ENCODE peak calls at places on chromosomes 5 and 9, in ten cellular contexts. One of them, this sample, is unnamed.
A peak's percentile ranks its signal among the peaks of the same experiment; 100 is the strongest.

GRCh38 chr5:174294891-174295620 is 249.6 kb downstream of the NSG2 start:
- DNase-seq in cardiac fibroblast: no peak
- DNase-seq in stimulated activated CD4-positive, alpha-beta T cell treated with anti-CD3 and anti-CD28 coated beads, Interleukin-1b, Interleukin-23, amount 100 ng/mL, for 1 hour: no peak
- DNase-seq in mesendoderm: no peak
- DNase-seq in NCI-H1694 treated with DMSO at 0.1 percent for 48 hours: no peak
- DNase-seq in lung microvascular endothelial cell: no peak
- DNase-seq in heart right ventricle: no peak
- DNase-seq in GM03348: no peak
- DNase-seq in H9: peak; percentile 5
- DNase-seq in MCF 10A: no peak
- DNase-seq in this sample: no peak

GRCh38 chr5:130479045-130479804 is 575.0 kb downstream of the CHSY3 start:
- DNase-seq in heart right ventricle: no peak
- DNase-seq in NCI-H1694 treated with DMSO at 0.1 percent for 48 hours: no peak
- DNase-seq in MCF 10A: no peak
- DNase-seq in H9: no peak
- DNase-seq in cardiac fibroblast: no peak
- DNase-seq in lung microvascular endothelial cell: no peak
- DNase-seq in mesendoderm: peak; percentile 14
- DNase-seq in stimulated activated CD4-positive, alpha-beta T cell treated with anti-CD3 and anti-CD28 coated beads, Interleukin-1b, Interleukin-23, amount 100 ng/mL, for 1 hour: no peak
- DNase-seq in GM03348: no peak
- DNase-seq in this sample: no peak

GRCh38 chr5:29995154-29995553 is 1198.3 kb upstream of the CDH6 start:
- DNase-seq in NCI-H1694 treated with DMSO at 0.1 percent for 48 hours: no peak
- DNase-seq in H9: no peak
- DNase-seq in cardiac fibroblast: no peak
- DNase-seq in stimulated activated CD4-positive, alpha-beta T cell treated with anti-CD3 and anti-CD28 coated beads, Interleukin-1b, Interleukin-23, amount 100 ng/mL, for 1 hour: no peak
- DNase-seq in mesendoderm: no peak
- DNase-seq in heart right ventricle: no peak
- DNase-seq in lung microvascular endothelial cell: no peak
- DNase-seq in GM03348: no peak
- DNase-seq in MCF 10A: no peak
- DNase-seq in this sample: no peak

GRCh38 chr5:366541-367357 is 45.2 kb downstream of the AHRR start:
- DNase-seq in lung microvascular endothelial cell: no peak
- DNase-seq in H9: no peak
- DNase-seq in MCF 10A: no peak
- DNase-seq in mesendoderm: no peak
- DNase-seq in stimulated activated CD4-positive, alpha-beta T cell treated with anti-CD3 and anti-CD28 coated beads, Interleukin-1b, Interleukin-23, amount 100 ng/mL, for 1 hour: no peak
- DNase-seq in cardiac fibroblast: no peak
- DNase-seq in GM03348: no peak
- DNase-seq in heart right ventricle: no peak
- DNase-seq in NCI-H1694 treated with DMSO at 0.1 percent for 48 hours: no peak
- DNase-seq in this sample: no peak

GRCh38 chr5:108125771-108126511 is 256.0 kb downstream of the FBXL17 start:
- DNase-seq in heart right ventricle: no peak
- DNase-seq in NCI-H1694 treated with DMSO at 0.1 percent for 48 hours: no peak
- DNase-seq in cardiac fibroblast: no peak
- DNase-seq in H9: no peak
- DNase-seq in stimulated activated CD4-positive, alpha-beta T cell treated with anti-CD3 and anti-CD28 coated beads, Interleukin-1b, Interleukin-23, amount 100 ng/mL, for 1 hour: no peak
- DNase-seq in GM03348: no peak
- DNase-seq in mesendoderm: no peak
- DNase-seq in MCF 10A: no peak
- DNase-seq in lung microvascular endothelial cell: no peak
- DNase-seq in this sample: no peak

GRCh38 chr5:141865406-141865805 is 12.8 kb downstream of the PCDH1 start:
- DNase-seq in GM03348: no peak
- DNase-seq in lung microvascular endothelial cell: no peak
- DNase-seq in MCF 10A: no peak
- DNase-seq in NCI-H1694 treated with DMSO at 0.1 percent for 48 hours: no peak
- DNase-seq in cardiac fibroblast: no peak
- DNase-seq in H9: no peak
- DNase-seq in mesendoderm: no peak
- DNase-seq in heart right ventricle: no peak
- DNase-seq in stimulated activated CD4-positive, alpha-beta T cell treated with anti-CD3 and anti-CD28 coated beads, Interleukin-1b, Interleukin-23, amount 100 ng/mL, for 1 hour: no peak
- DNase-seq in this sample: no peak

GRCh38 chr5:16894236-16895057 is 41.6 kb downstream of the MYO10 start:
- DNase-seq in stimulated activated CD4-positive, alpha-beta T cell treated with anti-CD3 and anti-CD28 coated beads, Interleukin-1b, Interleukin-23, amount 100 ng/mL, for 1 hour: no peak
- DNase-seq in lung microvascular endothelial cell: peak; percentile 83
- DNase-seq in mesendoderm: peak; percentile 82
- DNase-seq in GM03348: peak; percentile 39
- DNase-seq in H9: no peak
- DNase-seq in NCI-H1694 treated with DMSO at 0.1 percent for 48 hours: no peak
- DNase-seq in heart right ventricle: no peak
- DNase-seq in MCF 10A: peak; percentile 96
- DNase-seq in cardiac fibroblast: peak; percentile 66
- DNase-seq in this sample: no peak

GRCh38 chr9:134377976-134378375 is 51.7 kb downstream of the RXRA start:
- DNase-seq in mesendoderm: no peak
- DNase-seq in NCI-H1694 treated with DMSO at 0.1 percent for 48 hours: no peak
- DNase-seq in heart right ventricle: peak; percentile 76
- DNase-seq in stimulated activated CD4-positive, alpha-beta T cell treated with anti-CD3 and anti-CD28 coated beads, Interleukin-1b, Interleukin-23, amount 100 ng/mL, for 1 hour: no peak
- DNase-seq in cardiac fibroblast: no peak
- DNase-seq in GM03348: no peak
- DNase-seq in MCF 10A: peak; percentile 81
- DNase-seq in H9: no peak
- DNase-seq in lung microvascular endothelial cell: no peak
- DNase-seq in this sample: no peak

GRCh38 chr5:170034231-170034630 is 53.9 kb upstream of the INSYN2B start:
- DNase-seq in cardiac fibroblast: no peak
- DNase-seq in mesendoderm: no peak
- DNase-seq in heart right ventricle: no peak
- DNase-seq in NCI-H1694 treated with DMSO at 0.1 percent for 48 hours: no peak
- DNase-seq in GM03348: no peak
- DNase-seq in lung microvascular endothelial cell: no peak
- DNase-seq in MCF 10A: no peak
- DNase-seq in stimulated activated CD4-positive, alpha-beta T cell treated with anti-CD3 and anti-CD28 coated beads, Interleukin-1b, Interleukin-23, amount 100 ng/mL, for 1 hour: no peak
- DNase-seq in H9: no peak
- DNase-seq in this sample: no peak

GRCh38 chr5:61675015-61675692 is 343.1 kb downstream of the ZSWIM6 start:
- DNase-seq in H9: peak; percentile 44
- DNase-seq in GM03348: no peak
- DNase-seq in NCI-H1694 treated with DMSO at 0.1 percent for 48 hours: no peak
- DNase-seq in cardiac fibroblast: no peak
- DNase-seq in mesendoderm: peak; percentile 50
- DNase-seq in lung microvascular endothelial cell: no peak
- DNase-seq in heart right ventricle: no peak
- DNase-seq in stimulated activated CD4-positive, alpha-beta T cell treated with anti-CD3 and anti-CD28 coated beads, Interleukin-1b, Interleukin-23, amount 100 ng/mL, for 1 hour: no peak
- DNase-seq in MCF 10A: no peak
- DNase-seq in this sample: no peak

GRCh38 chr9:78707481-78707977 is 410.6 kb downstream of the PSAT1 start:
- DNase-seq in cardiac fibroblast: peak; percentile 71
- DNase-seq in stimulated activated CD4-positive, alpha-beta T cell treated with anti-CD3 and anti-CD28 coated beads, Interleukin-1b, Interleukin-23, amount 100 ng/mL, for 1 hour: no peak
- DNase-seq in heart right ventricle: no peak
- DNase-seq in lung microvascular endothelial cell: no peak
- DNase-seq in NCI-H1694 treated with DMSO at 0.1 percent for 48 hours: no peak
- DNase-seq in H9: no peak
- DNase-seq in mesendoderm: no peak
- DNase-seq in MCF 10A: no peak
- DNase-seq in GM03348: peak; percentile 51
- DNase-seq in this sample: no peak

GRCh38 chr5:149796025-149796424 is 65.9 kb downstream of the PPARGC1B start:
- DNase-seq in cardiac fibroblast: no peak
- DNase-seq in MCF 10A: no peak
- DNase-seq in lung microvascular endothelial cell: no peak
- DNase-seq in NCI-H1694 treated with DMSO at 0.1 percent for 48 hours: no peak
- DNase-seq in heart right ventricle: no peak
- DNase-seq in GM03348: no peak
- DNase-seq in stimulated activated CD4-positive, alpha-beta T cell treated with anti-CD3 and anti-CD28 coated beads, Interleukin-1b, Interleukin-23, amount 100 ng/mL, for 1 hour: no peak
- DNase-seq in H9: no peak
- DNase-seq in mesendoderm: no peak
- DNase-seq in this sample: no peak

GRCh38 chr9:129650680-129651235 is 8.8 kb upstream of the ASB6 start:
- DNase-seq in cardiac fibroblast: peak; percentile 27
- DNase-seq in NCI-H1694 treated with DMSO at 0.1 percent for 48 hours: no peak
- DNase-seq in mesendoderm: no peak
- DNase-seq in GM03348: no peak
- DNase-seq in H9: no peak
- DNase-seq in stimulated activated CD4-positive, alpha-beta T cell treated with anti-CD3 and anti-CD28 coated beads, Interleukin-1b, Interleukin-23, amount 100 ng/mL, for 1 hour: no peak
- DNase-seq in lung microvascular endothelial cell: no peak
- DNase-seq in MCF 10A: no peak
- DNase-seq in heart right ventricle: no peak
- DNase-seq in this sample: no peak

GRCh38 chr9:98916660-98917059 is 27.0 kb upstream of the COL15A1 start:
- DNase-seq in NCI-H1694 treated with DMSO at 0.1 percent for 48 hours: no peak
- DNase-seq in lung microvascular endothelial cell: no peak
- DNase-seq in mesendoderm: peak; percentile 83
- DNase-seq in H9: peak; percentile 89
- DNase-seq in heart right ventricle: peak; percentile 59
- DNase-seq in cardiac fibroblast: no peak
- DNase-seq in stimulated activated CD4-positive, alpha-beta T cell treated with anti-CD3 and anti-CD28 coated beads, Interleukin-1b, Interleukin-23, amount 100 ng/mL, for 1 hour: no peak
- DNase-seq in GM03348: no peak
- DNase-seq in MCF 10A: no peak
- DNase-seq in this sample: no peak

GRCh38 chr5:140348104-140348503 is 1.7 kb upstream of the HBEGF start:
- DNase-seq in H9: no peak
- DNase-seq in heart right ventricle: no peak
- DNase-seq in NCI-H1694 treated with DMSO at 0.1 percent for 48 hours: no peak
- DNase-seq in mesendoderm: no peak
- DNase-seq in lung microvascular endothelial cell: no peak
- DNase-seq in cardiac fibroblast: no peak
- DNase-seq in MCF 10A: peak; percentile 94
- DNase-seq in GM03348: no peak
- DNase-seq in stimulated activated CD4-positive, alpha-beta T cell treated with anti-CD3 and anti-CD28 coated beads, Interleukin-1b, Interleukin-23, amount 100 ng/mL, for 1 hour: no peak
- DNase-seq in this sample: no peak

GRCh38 chr9:129163753-129164152 is 14.3 kb downstream of the IER5L start:
- DNase-seq in NCI-H1694 treated with DMSO at 0.1 percent for 48 hours: no peak
- DNase-seq in H9: no peak
- DNase-seq in GM03348: no peak
- DNase-seq in stimulated activated CD4-positive, alpha-beta T cell treated with anti-CD3 and anti-CD28 coated beads, Interleukin-1b, Interleukin-23, amount 100 ng/mL, for 1 hour: no peak
- DNase-seq in cardiac fibroblast: no peak
- DNase-seq in MCF 10A: no peak
- DNase-seq in lung microvascular endothelial cell: no peak
- DNase-seq in mesendoderm: no peak
- DNase-seq in heart right ventricle: no peak
- DNase-seq in this sample: no peak

GRCh38 chr5:96209829-96210228 is 223.2 kb downstream of the PCSK1 start:
- DNase-seq in GM03348: peak; percentile 30
- DNase-seq in H9: no peak
- DNase-seq in NCI-H1694 treated with DMSO at 0.1 percent for 48 hours: no peak
- DNase-seq in heart right ventricle: no peak
- DNase-seq in mesendoderm: no peak
- DNase-seq in stimulated activated CD4-positive, alpha-beta T cell treated with anti-CD3 and anti-CD28 coated beads, Interleukin-1b, Interleukin-23, amount 100 ng/mL, for 1 hour: no peak
- DNase-seq in cardiac fibroblast: peak; percentile 93
- DNase-seq in MCF 10A: peak; percentile 44
- DNase-seq in lung microvascular endothelial cell: no peak
- DNase-seq in this sample: no peak

GRCh38 chr5:150341331-150341730 is 16.2 kb upstream of the TCOF1 start:
- DNase-seq in MCF 10A: no peak
- DNase-seq in NCI-H1694 treated with DMSO at 0.1 percent for 48 hours: no peak
- DNase-seq in cardiac fibroblast: no peak
- DNase-seq in stimulated activated CD4-positive, alpha-beta T cell treated with anti-CD3 and anti-CD28 coated beads, Interleukin-1b, Interleukin-23, amount 100 ng/mL, for 1 hour: no peak
- DNase-seq in H9: no peak
- DNase-seq in lung microvascular endothelial cell: no peak
- DNase-seq in mesendoderm: no peak
- DNase-seq in GM03348: no peak
- DNase-seq in heart right ventricle: no peak
- DNase-seq in this sample: no peak

GRCh38 chr9:36486933-36487481 is 85.7 kb upstream of the MELK start:
- DNase-seq in heart right ventricle: peak; percentile 58
- DNase-seq in NCI-H1694 treated with DMSO at 0.1 percent for 48 hours: no peak
- DNase-seq in mesendoderm: peak; percentile 81
- DNase-seq in GM03348: peak; percentile 72
- DNase-seq in lung microvascular endothelial cell: peak; percentile 54
- DNase-seq in stimulated activated CD4-positive, alpha-beta T cell treated with anti-CD3 and anti-CD28 coated beads, Interleukin-1b, Interleukin-23, amount 100 ng/mL, for 1 hour: peak; percentile 9
- DNase-seq in H9: peak; percentile 39
- DNase-seq in MCF 10A: peak; percentile 18
- DNase-seq in cardiac fibroblast: peak; percentile 16
- DNase-seq in this sample: no peak

GRCh38 chr9:95004452-95005275 is 278.2 kb downstream of the AOPEP start:
- DNase-seq in mesendoderm: peak; percentile 29
- DNase-seq in GM03348: peak; percentile 86
- DNase-seq in stimulated activated CD4-positive, alpha-beta T cell treated with anti-CD3 and anti-CD28 coated beads, Interleukin-1b, Interleukin-23, amount 100 ng/mL, for 1 hour: no peak
- DNase-seq in H9: no peak
- DNase-seq in lung microvascular endothelial cell: peak; percentile 79
- DNase-seq in heart right ventricle: peak; percentile 67
- DNase-seq in NCI-H1694 treated with DMSO at 0.1 percent for 48 hours: no peak
- DNase-seq in cardiac fibroblast: no peak
- DNase-seq in MCF 10A: peak; percentile 51
- DNase-seq in this sample: no peak

GRCh38 chr5:27124590-27124989 is 86.2 kb upstream of the CDH9 start:
- DNase-seq in GM03348: peak; percentile 12
- DNase-seq in heart right ventricle: no peak
- DNase-seq in NCI-H1694 treated with DMSO at 0.1 percent for 48 hours: peak; percentile 33
- DNase-seq in cardiac fibroblast: peak; percentile 49
- DNase-seq in H9: no peak
- DNase-seq in MCF 10A: peak; percentile 45
- DNase-seq in mesendoderm: peak; percentile 51
- DNase-seq in stimulated activated CD4-positive, alpha-beta T cell treated with anti-CD3 and anti-CD28 coated beads, Interleukin-1b, Interleukin-23, amount 100 ng/mL, for 1 hour: no peak
- DNase-seq in lung microvascular endothelial cell: no peak
- DNase-seq in this sample: no peak

GRCh38 chr5:96876292-96876850 is at the start of gene ERAP2:
- DNase-seq in mesendoderm: peak; percentile 41
- DNase-seq in heart right ventricle: no peak
- DNase-seq in cardiac fibroblast: peak; percentile 71
- DNase-seq in MCF 10A: peak; percentile 50
- DNase-seq in stimulated activated CD4-positive, alpha-beta T cell treated with anti-CD3 and anti-CD28 coated beads, Interleukin-1b, Interleukin-23, amount 100 ng/mL, for 1 hour: no peak
- DNase-seq in lung microvascular endothelial cell: peak; percentile 74
- DNase-seq in H9: no peak
- DNase-seq in GM03348: peak; percentile 39
- DNase-seq in NCI-H1694 treated with DMSO at 0.1 percent for 48 hours: no peak
- DNase-seq in this sample: no peak

GRCh38 chr5:17203329-17204132 is 13.9 kb upstream of the BASP1 start:
- DNase-seq in stimulated activated CD4-positive, alpha-beta T cell treated with anti-CD3 and anti-CD28 coated beads, Interleukin-1b, Interleukin-23, amount 100 ng/mL, for 1 hour: no peak
- DNase-seq in NCI-H1694 treated with DMSO at 0.1 percent for 48 hours: peak; percentile 69
- DNase-seq in GM03348: peak; percentile 85
- DNase-seq in lung microvascular endothelial cell: peak; percentile 79
- DNase-seq in cardiac fibroblast: peak; percentile 89
- DNase-seq in H9: peak; percentile 40
- DNase-seq in MCF 10A: peak; percentile 77
- DNase-seq in mesendoderm: peak; percentile 65
- DNase-seq in heart right ventricle: no peak
- DNase-seq in this sample: no peak

GRCh38 chr5:102691434-102691833 is 63.7 kb upstream of the PAM start:
- DNase-seq in cardiac fibroblast: no peak
- DNase-seq in stimulated activated CD4-positive, alpha-beta T cell treated with anti-CD3 and anti-CD28 coated beads, Interleukin-1b, Interleukin-23, amount 100 ng/mL, for 1 hour: no peak
- DNase-seq in mesendoderm: no peak
- DNase-seq in NCI-H1694 treated with DMSO at 0.1 percent for 48 hours: no peak
- DNase-seq in lung microvascular endothelial cell: no peak
- DNase-seq in GM03348: no peak
- DNase-seq in heart right ventricle: no peak
- DNase-seq in MCF 10A: peak; percentile 10
- DNase-seq in H9: no peak
- DNase-seq in this sample: no peak

GRCh38 chr5:2750026-2750757 is 1.3 kb downstream of the IRX2 start:
- DNase-seq in stimulated activated CD4-positive, alpha-beta T cell treated with anti-CD3 and anti-CD28 coated beads, Interleukin-1b, Interleukin-23, amount 100 ng/mL, for 1 hour: no peak
- DNase-seq in GM03348: peak; percentile 49
- DNase-seq in cardiac fibroblast: peak; percentile 43
- DNase-seq in heart right ventricle: no peak
- DNase-seq in NCI-H1694 treated with DMSO at 0.1 percent for 48 hours: no peak
- DNase-seq in H9: peak; percentile 73
- DNase-seq in mesendoderm: peak; percentile 53
- DNase-seq in MCF 10A: peak; percentile 43
- DNase-seq in lung microvascular endothelial cell: no peak
- DNase-seq in this sample: no peak